ENCODE peak calls at places on chromosome 3, in five cellular contexts. K is pancreas, Q is adipocyte, X is GM23338, J is IMR-90. V is an unnamed sample.

GRCh38 chr3:160661660-160662059 is 15.3 kb upstream of the ARL14 start:
- DNase-seq in K (no peak), Q (no peak), X (no peak), J (peak; percentile 11), V (no peak)

GRCh38 chr3:151483961-151484360 is 23.1 kb upstream of the IGSF10 start:
- DNase-seq in K (no peak), Q (no peak), X (peak; percentile 19), J (no peak), V (no peak)

GRCh38 chr3:53486961-53487654 is 7.3 kb upstream of the CACNA1D start:
- DNase-seq in K (no peak), Q (no peak), X (peak; percentile 63), J (no peak), V (no peak)

GRCh38 chr3:8749316-8749715 is 15.7 kb downstream of the CAV3 start:
- DNase-seq in K (no peak), Q (no peak), X (no peak), J (no peak), V (no peak)

GRCh38 chr3:31748281-31749245 is 215.8 kb downstream of the STT3B start:
- DNase-seq in K (no peak), Q (no peak), X (no peak), J (no peak), V (no peak)

GRCh38 chr3:187319699-187320302 is 28.3 kb upstream of the MASP1 start:
- DNase-seq in K (peak; percentile 32), Q (peak; percentile 42), X (peak; percentile 90), J (peak; percentile 70), V (peak; percentile 73)

GRCh38 chr3:149581681-149582349 is 76.0 kb downstream of the WWTR1 start:
- DNase-seq in K (no peak), Q (peak; percentile 78), X (no peak), J (peak; percentile 89), V (peak; percentile 75)

GRCh38 chr3:180215866-180216265 is 179.1 kb upstream of the PEX5L start:
- DNase-seq in K (peak; percentile 43), Q (no peak), X (no peak), J (no peak), V (no peak)

GRCh38 chr3:4720316-4721075 is 227.3 kb downstream of the ITPR1 start:
- DNase-seq in K (peak; percentile 89), Q (peak; percentile 61), X (peak; percentile 74), J (peak; percentile 71), V (peak; percentile 85)

GRCh38 chr3:25592510-25592968 is 72.2 kb downstream of the TOP2B start:
- DNase-seq in K (no peak), Q (peak; percentile 84), X (peak; percentile 59), J (peak; percentile 78), V (no peak)

GRCh38 chr3:156307704-156308103 is 187.3 kb downstream of the KCNAB1 start:
- DNase-seq in K (peak; percentile 53), Q (peak; percentile 80), X (no peak), J (peak; percentile 84), V (peak; percentile 68)

GRCh38 chr3:136042608-136043221 is 77.2 kb downstream of the PPP2R3A start:
- DNase-seq in K (no peak), Q (peak; percentile 89), X (peak; percentile 86), J (peak; percentile 70), V (no peak)

GRCh38 chr3:127452321-127452821 is 138.2 kb downstream of the TPRA1 start:
- DNase-seq in K (no peak), Q (no peak), X (peak; percentile 39), J (no peak), V (no peak)

GRCh38 chr3:62757045-62757444 is 118.2 kb downstream of the CADPS start:
- DNase-seq in K (no peak), Q (no peak), X (no peak), J (no peak), V (no peak)

GRCh38 chr3:192929146-192929545 is 11.5 kb upstream of the MB21D2 start:
- DNase-seq in K (no peak), Q (no peak), X (no peak), J (peak; percentile 62), V (no peak)

GRCh38 chr3:536417-536813 is 339.9 kb downstream of the CHL1 start:
- DNase-seq in K (no peak), Q (no peak), X (no peak), J (no peak), V (no peak)

GRCh38 chr3:33360136-33360825 is 79.9 kb downstream of the UBP1 start:
- DNase-seq in K (no peak), Q (peak; percentile 84), X (no peak), J (peak; percentile 79), V (no peak)

GRCh38 chr3:179546814-179547241 is 15.9 kb upstream of the ACTL6A start:
- DNase-seq in K (peak; percentile 62), Q (no peak), X (no peak), J (no peak), V (no peak)

GRCh38 chr3:185746470-185746869 is 78.4 kb downstream of the IGF2BP2 start:
- DNase-seq in K (no peak), Q (no peak), X (no peak), J (no peak), V (no peak)

GRCh38 chr3:86772699-86773098 is 218.2 kb downstream of the VGLL3 start:
- DNase-seq in K (no peak), Q (no peak), X (no peak), J (no peak), V (no peak)

GRCh38 chr3:59326246-59327024 is 276.6 kb upstream of the CFAP20DC start:
- DNase-seq in K (no peak), Q (no peak), X (peak; percentile 77), J (no peak), V (no peak)

GRCh38 chr3:113265281-113265680 is 53.9 kb downstream of the BOC start:
- DNase-seq in K (no peak), Q (peak; percentile 22), X (no peak), J (no peak), V (no peak)

GRCh38 chr3:134754768-134755559 is 40.1 kb upstream of the EPHB1 start:
- DNase-seq in K (no peak), Q (peak; percentile 40), X (peak; percentile 76), J (peak; percentile 30), V (peak; percentile 52)

GRCh38 chr3:58560771-58561311 is 16.4 kb downstream of the FAM107A start:
- DNase-seq in K (peak; percentile 17), Q (peak; percentile 89), X (peak; percentile 98), J (peak; percentile 98), V (no peak)

GRCh38 chr3:125593991-125594574 is 1.2 kb downstream of the OSBPL11 start:
- DNase-seq in K (no peak), Q (peak; percentile 53), X (no peak), J (no peak), V (no peak)

GRCh38 chr3:17605934-17606333 is 136.5 kb downstream of the TBC1D5 start:
- DNase-seq in K (no peak), Q (no peak), X (no peak), J (no peak), V (no peak)

GRCh38 chr3:16401273-16401672 is 112.2 kb downstream of the RFTN1 start:
- DNase-seq in K (no peak), Q (no peak), X (no peak), J (no peak), V (no peak)

GRCh38 chr3:134336587-134336986 is 37.7 kb downstream of the AMOTL2 start:
- DNase-seq in K (no peak), Q (no peak), X (no peak), J (peak; percentile 75), V (no peak)

GRCh38 chr3:138051946-138052802 is 42.2 kb downstream of the CLDN18 start:
- DNase-seq in K (no peak), Q (peak; percentile 68), X (peak; percentile 76), J (peak; percentile 62), V (peak; percentile 43)

GRCh38 chr3:55721716-55722484 is 234.8 kb upstream of the WNT5A start:
- DNase-seq in K (no peak), Q (peak; percentile 79), X (peak; percentile 72), J (peak; percentile 51), V (peak; percentile 19)

GRCh38 chr3:58383476-58383875 is 50.2 kb downstream of the PDHB start:
- DNase-seq in K (no peak), Q (peak; percentile 66), X (no peak), J (peak; percentile 58), V (no peak)

GRCh38 chr3:21544076-21544462 is 206.9 kb downstream of the ZNF385D start:
- DNase-seq in K (no peak), Q (peak; percentile 11), X (peak; percentile 11), J (no peak), V (no peak)

DNA sequence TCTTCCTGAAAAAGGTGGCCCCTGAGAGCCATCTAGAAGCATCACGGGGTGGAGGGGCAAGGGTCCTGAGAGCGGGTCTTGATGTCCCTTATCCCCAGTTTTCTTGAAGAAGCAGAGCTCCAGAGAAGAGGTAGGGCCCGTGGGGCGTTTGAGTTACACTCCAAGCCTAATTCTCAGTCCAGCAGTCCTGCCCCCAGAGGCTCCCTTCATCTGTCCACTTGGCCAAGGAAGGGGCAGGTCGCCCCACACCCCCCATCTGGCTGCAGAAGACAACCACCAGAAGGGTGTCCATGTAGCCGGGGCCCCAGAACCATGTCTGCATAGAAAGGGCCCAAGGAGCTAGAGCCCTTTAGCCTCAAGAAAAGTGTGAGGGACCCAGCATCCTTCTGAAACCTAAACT is 25.5 kb upstream of the RPL32 start:
- DNase-seq in K (no peak), Q (no peak), X (no peak), J (no peak), V (no peak)
- H3K4me1 ChIP-seq in K (no peaks in the 10 kb centered on the region), Q (no peaks in the 10 kb centered on the region), X (peaks cover 3% of the 10 kb centered on the region), J (no peaks in the 10 kb centered on the region), V (no peaks in the 10 kb centered on the region)

GRCh38 chr3:181696641-181697230 is 15.0 kb upstream of the SOX2 start:
- DNase-seq in K (no peak), Q (no peak), X (no peak), J (no peak), V (no peak)
- H3K4me1 ChIP-seq in K (peaks cover 4% of the 10 kb centered on the region), Q (peaks cover 18% of the 10 kb centered on the region), X (peaks cover 45% of the 10 kb centered on the region), J (no peaks in the 10 kb centered on the region), V (peaks cover 13% of the 10 kb centered on the region)

GRCh38 chr3:73004316-73004715 is 7.7 kb downstream of the PPP4R2 start:
- DNase-seq in K (no peak), Q (no peak), X (no peak), J (no peak), V (no peak)

GRCh38 chr3:73007992-73008712 is 11.5 kb downstream of the PPP4R2 start:
- DNase-seq in K (no peak), Q (no peak), X (no peak), J (no peak), V (no peak)

GRCh38 chr3:73009008-73009407 is 12.4 kb downstream of the PPP4R2 start:
- DNase-seq in K (no peak), Q (no peak), X (no peak), J (no peak), V (no peak)

GRCh38 chr3:73009750-73010149 is 13.1 kb downstream of the PPP4R2 start:
- DNase-seq in K (no peak), Q (no peak), X (no peak), J (no peak), V (no peak)

GRCh38 chr3:73010158-73010557 is 13.5 kb downstream of the PPP4R2 start:
- DNase-seq in K (no peak), Q (no peak), X (no peak), J (no peak), V (peak; percentile 71)
- H3K4me1 ChIP-seq in K (no peaks in the 10 kb centered on the region), Q (peaks cover 3% of the 10 kb centered on the region), X (peaks cover 18% of the 10 kb centered on the region), J (peaks cover 2% of the 10 kb centered on the region), V (peaks cover 46% of the 10 kb centered on the region)

GRCh38 chr3:139311557-139311956 is 32.3 kb upstream of the MRPS22 start:
- DNase-seq in K (no peak), Q (no peak), X (no peak), J (no peak), V (no peak)
- H3K4me1 ChIP-seq in K (no peaks in the 10 kb centered on the region), Q (peaks cover 33% of the 10 kb centered on the region), X (no peaks in the 10 kb centered on the region), J (peaks cover 31% of the 10 kb centered on the region), V (peaks cover 13% of the 10 kb centered on the region)